ENCODE peak calls at places on chromosomes 3 and 15, in nine cellular contexts. H is H1, D is stomach, S is A549, N is heart left ventricle, V is ovary, T is tibial nerve, L is Peyer's patch, C is transverse colon. Z is an unnamed sample.
A peak's percentile ranks its signal among the peaks of the same experiment; 100 is the strongest.

GRCh38 chr15:51144021-51144532 is 49.4 kb upstream of the TNFAIP8L3 start:
- DNase-seq in T (no peak), H (no peak), V (no peak), N (no peak), C (no peak), L (no peak), S (peak; percentile 57), D (no peak), Z (no peak)

GRCh38 chr15:91849180-91849579 is 4.3 kb upstream of the SLCO3A1 start:
- DNase-seq in D (no peak), T (no peak), L (no peak), H (no peak), N (no peak), V (no peak), C (no peak), S (no peak), Z (no peak)

GRCh38 chr15:42059661-42060476 is 34.5 kb downstream of the PLA2G4D start:
- DNase-seq in N (no peak), H (peak; percentile 91), T (peak; percentile 66), V (peak; percentile 53), C (peak; percentile 70), L (no peak), S (peak; percentile 48), D (peak; percentile 77), Z (no peak)

GRCh38 chr15:27486036-27486435 is 515.1 kb downstream of the GABRG3 start:
- DNase-seq in V (no peak), D (no peak), H (no peak), S (no peak), C (no peak), L (no peak), N (no peak), T (no peak), Z (no peak)

GRCh38 chr15:85151861-85152260 is 170.2 kb downstream of the PDE8A start:
- DNase-seq in C (no peak), T (no peak), D (no peak), N (no peak), H (no peak), V (no peak), S (no peak), L (no peak), Z (no peak)

GRCh38 chr15:70375006-70375409 is 277.3 kb upstream of the TLE3 start:
- DNase-seq in N (no peak), H (peak; percentile 33), V (peak; percentile 32), C (no peak), T (no peak), D (no peak), L (no peak), S (peak; percentile 72), Z (no peak)

GRCh38 chr15:58222698-58223097 is 84.5 kb downstream of the AQP9 start:
- DNase-seq in N (no peak), S (no peak), V (no peak), C (no peak), D (no peak), H (no peak), L (no peak), T (no peak), Z (no peak)

GRCh38 chr3:72938471-72939265 is 50.8 kb downstream of the GXYLT2 start:
- DNase-seq in H (no peak), L (no peak), C (peak; percentile 28), S (peak; percentile 70), V (peak; percentile 71), N (peak; percentile 60), T (peak; percentile 83), D (peak; percentile 37), Z (no peak)

GRCh38 chr3:172213765-172214358 is 174.5 kb downstream of the FNDC3B start:
- DNase-seq in S (no peak), N (no peak), H (no peak), T (no peak), C (no peak), L (no peak), V (no peak), D (no peak), Z (no peak)

GRCh38 chr15:98807262-98807661 is 158.9 kb downstream of the IGF1R start:
- DNase-seq in D (no peak), T (no peak), V (no peak), L (no peak), N (no peak), S (no peak), H (no peak), C (no peak), Z (no peak)

GRCh38 chr15:98806275-98806895 is 158.0 kb downstream of the IGF1R start:
- DNase-seq in S (no peak), D (no peak), H (no peak), N (no peak), C (no peak), L (no peak), T (no peak), V (no peak), Z (no peak)

GRCh38 chr15:98812711-98813441 is 164.5 kb downstream of the IGF1R start:
- DNase-seq in C (no peak), D (peak; percentile 50), N (no peak), H (no peak), L (no peak), S (no peak), V (no peak), T (no peak), Z (no peak)

GRCh38 chr15:98805434-98806274 is 157.3 kb downstream of the IGF1R start:
- DNase-seq in S (peak; percentile 61), T (no peak), C (peak; percentile 35), V (no peak), L (no peak), N (no peak), H (no peak), D (no peak), Z (no peak)

GRCh38 chr15:98809273-98809672 is 160.9 kb downstream of the IGF1R start:
- DNase-seq in V (no peak), N (peak; percentile 36), D (peak; percentile 69), C (no peak), L (no peak), S (no peak), T (no peak), H (no peak), Z (no peak)
- TF ChIP-seq POLR2A in V (no peak), N (no peak), D (no peak), C (no peak), L (no peak), S (no peak), T (no peak), H (no peak), Z (no peak)

DNA sequence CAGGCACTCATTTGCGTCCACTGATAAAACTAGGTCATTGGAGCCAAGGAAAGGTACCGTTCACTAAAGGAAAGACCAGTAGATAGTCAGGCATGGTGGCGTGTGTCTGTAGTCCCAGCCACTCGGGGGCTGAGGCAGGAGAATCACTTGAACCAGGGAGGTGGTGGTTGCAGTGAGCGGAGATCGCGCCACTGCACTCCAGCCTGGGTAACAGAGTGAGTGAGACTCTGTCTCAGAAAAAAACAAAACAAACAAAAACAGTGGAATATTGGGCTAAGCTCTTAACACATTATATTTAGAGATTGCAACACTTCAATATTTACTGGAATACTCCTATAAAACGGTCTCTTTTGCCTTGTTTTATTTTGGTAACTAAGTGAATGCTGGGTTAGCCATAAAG is 17.4 kb downstream of the MAP2K1 start:
- DNase-seq in T (no peak), N (no peak), S (no peak), H (no peak), L (no peak), C (no peak), D (no peak), V (no peak), Z (no peak)
- H3K4me3 ChIP-seq in T (no peak overlapping the region), N (no peak overlapping the region), S (no peak overlapping the region), H (peak overlapping the region; percentile 26), L (no peak overlapping the region), C (no peak overlapping the region), D (no peak overlapping the region), V (no peak overlapping the region), Z (no peak overlapping the region)

GRCh38 chr3:14286887-14287496 is 108.4 kb downstream of the LSM3 start:
- DNase-seq in S (no peak), V (no peak), D (no peak), L (peak; percentile 29), C (no peak), H (no peak), T (no peak), N (no peak), Z (no peak)
- H3K27ac ChIP-seq in S (no peak overlapping the region), V (no peak overlapping the region), D (no peak overlapping the region), L (no peak overlapping the region), C (no peak overlapping the region), H (no peak overlapping the region), T (no peak overlapping the region), N (no peak overlapping the region), Z (no peak overlapping the region)

GRCh38 chr3:183697610-183698317 is at the start of gene YEATS2:
- DNase-seq in H (peak; percentile 87), V (peak; percentile 81), C (peak; percentile 69), N (peak; percentile 75), T (peak; percentile 24), D (peak; percentile 63), S (peak; percentile 68), L (peak; percentile 80), Z (peak; percentile 4)
- TF ChIP-seq POLR2A in H (peak; percentile 80), V (peak; percentile 56), C (peak; percentile 29), N (no peak), T (peak; percentile 80), D (no peak), S (peak; percentile 73), L (peak; percentile 61), Z (peak; percentile 62)

GRCh38 chr3:129182390-129183180 is 1.1 kb downstream of the CNBP start:
- DNase-seq in L (no peak), N (no peak), V (no peak), D (no peak), H (no peak), S (no peak), C (peak; percentile 24), T (no peak), Z (no peak)

GRCh38 chr3:129180461-129180860 is 3.2 kb downstream of the CNBP start:
- DNase-seq in L (no peak), N (no peak), V (no peak), D (no peak), S (no peak), T (no peak), H (no peak), C (no peak), Z (no peak)

GRCh38 chr3:129183569-129184395 is at the start of gene CNBP:
- DNase-seq in L (peak; percentile 96), S (peak; percentile 94), N (peak; percentile 95), T (peak; percentile 84), H (peak; percentile 91), V (peak; percentile 95), D (peak; percentile 96), C (peak; percentile 95), Z (peak; percentile 53)

GRCh38 chr3:129184396-129184656 is 630 bp upstream of the CNBP start:
- DNase-seq in S (peak; percentile 35), L (no peak), T (no peak), N (no peak), H (no peak), V (no peak), D (no peak), C (peak; percentile 26), Z (no peak)

DNA sequence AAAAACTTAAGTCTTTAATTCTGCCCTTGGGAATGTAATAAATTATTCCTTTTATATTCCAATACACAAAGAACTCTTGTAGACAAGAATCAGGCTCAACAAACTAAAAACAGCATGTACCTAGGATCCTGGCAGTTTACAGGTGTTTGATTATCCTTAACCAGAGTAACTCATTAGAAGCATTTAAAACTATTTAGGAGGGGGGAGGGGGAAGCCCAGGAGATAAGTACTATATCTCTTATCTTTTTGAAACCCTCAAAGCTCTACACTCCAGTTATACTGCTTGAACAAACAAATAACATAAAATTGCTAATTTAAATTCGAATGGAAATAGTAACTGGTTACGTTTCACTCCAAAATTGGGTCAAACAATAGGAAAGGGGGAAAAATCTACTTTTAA is 1.9 kb downstream of the CNBP start:
- DNase-seq in S (no peak), H (no peak), C (no peak), D (no peak), L (no peak), T (no peak), N (no peak), V (no peak), Z (no peak)
- H3K4me3 ChIP-seq in S (peak overlapping the region; percentile 98), H (peak overlapping the region; percentile 77), C (peak overlapping the region; percentile 85), D (peak overlapping the region; percentile 74), L (peak overlapping the region; percentile 71), T (peak overlapping the region; percentile 83), N (peak overlapping the region; percentile 98), V (peak overlapping the region; percentile 100), Z (peak overlapping the region; percentile 97)